ENCODE peak calls at places on chromosomes 2 and 18, in eight cellular contexts. J is naive B cell; S is stimulated activated CD8-positive, alpha-beta memory T cell treated with anti-CD3 and anti-CD28 coated beads, Interleukin-7, amount 100 ng/mL, for 48 hours; M is amniotic stem cell; K is Calu3; Y is neural progenitor cell; T is osteoblast; V is activated T-cell treated with anti-CD3 and anti-CD28 coated beads, Interleukin-2, amount 50 U/mL, for 1 hour. O is an unnamed sample.
A peak's percentile ranks its signal among the peaks of the same experiment; 100 is the strongest.

GRCh38 chr2:36322108-36322507 is 33.5 kb upstream of the CRIM1 start:
- DNase-seq in J (no peak), S (no peak), M (peak; percentile 32), K (no peak), Y (peak; percentile 65), T (peak; percentile 79), V (no peak), O (no peak)

GRCh38 chr2:238915196-238915595 is 67.3 kb downstream of the TWIST2 start:
- DNase-seq in J (no peak), S (no peak), M (no peak), K (no peak), Y (no peak), T (peak; percentile 68), V (peak; percentile 0), O (no peak)

GRCh38 chr2:49687873-49688272 is 533.6 kb upstream of the FSHR start:
- DNase-seq in J (no peak), S (no peak), M (no peak), K (no peak), Y (no peak), T (no peak), V (no peak), O (no peak)

GRCh38 chr2:16546128-16546754 is 119.4 kb downstream of the CYRIA start:
- DNase-seq in J (peak; percentile 7), S (no peak), M (no peak), K (peak; percentile 39), Y (peak; percentile 91), T (no peak), V (no peak), O (peak; percentile 41)

GRCh38 chr2:229445013-229445412 is 173.9 kb upstream of the PID1 start:
- DNase-seq in J (no peak), S (no peak), M (peak; percentile 89), K (peak; percentile 68), Y (no peak), T (peak; percentile 85), V (no peak), O (peak; percentile 96)

GRCh38 chr18:56238576-56238975 is 399.8 kb downstream of the TXNL1 start:
- DNase-seq in J (no peak), S (no peak), M (no peak), K (no peak), Y (no peak), T (no peak), V (no peak), O (no peak)

GRCh38 chr2:144390424-144391020 is 129.4 kb downstream of the ZEB2 start:
- DNase-seq in J (no peak), S (no peak), M (no peak), K (no peak), Y (no peak), T (no peak), V (no peak), O (no peak)

GRCh38 chr2:170712653-170713279 is 2.4 kb upstream of the SP5 start:
- DNase-seq in J (no peak), S (no peak), M (no peak), K (no peak), Y (peak; percentile 51), T (no peak), V (no peak), O (no peak)

GRCh38 chr2:46144133-46144800 is 152.9 kb upstream of the EPAS1 start:
- DNase-seq in J (no peak), S (peak; percentile 58), M (no peak), K (no peak), Y (no peak), T (no peak), V (no peak), O (no peak)

GRCh38 chr2:240925576-240926515 is 19.7 kb downstream of the CROCC2 start:
- DNase-seq in J (no peak), S (no peak), M (no peak), K (peak; percentile 1), Y (no peak), T (peak; percentile 75), V (peak; percentile 15), O (no peak)

GRCh38 chr2:191740016-191740419 is 62.1 kb downstream of the NABP1 start:
- DNase-seq in J (no peak), S (peak; percentile 17), M (no peak), K (no peak), Y (no peak), T (no peak), V (no peak), O (no peak)

GRCh38 chr2:127155901-127156300 is 48.9 kb upstream of the BIN1 start:
- DNase-seq in J (no peak), S (no peak), M (no peak), K (no peak), Y (no peak), T (no peak), V (no peak), O (no peak)

GRCh38 chr18:59540819-59541218 is 156.4 kb downstream of the CCBE1 start:
- DNase-seq in J (no peak), S (no peak), M (no peak), K (no peak), Y (no peak), T (peak; percentile 35), V (no peak), O (no peak)

O was measured in NCI-H460.